ENCODE peak calls at places on chromosomes 6 and 20, in eight cellular contexts. N, H, O, L, Z, E, G and M are unnamed samples.

GRCh38 chr20:22802296-22802695 is 217.9 kb upstream of the FOXA2 start:
- DNase-seq in O (no peak), G (no peak), N (no peak), E (no peak), L (no peak), H (no peak), Z (no peak), M (no peak)

GRCh38 chr6:152380993-152381898 is 255.9 kb downstream of the SYNE1 start:
- DNase-seq in H (peak; percentile 97), Z (no peak), L (no peak), G (peak; percentile 90), E (peak; percentile 54), N (peak; percentile 93), O (peak; percentile 99), M (peak; percentile 96)

GRCh38 chr20:33839591-33839990 is 28.4 kb downstream of the CHMP4B start:
- DNase-seq in G (no peak), L (no peak), N (no peak), O (no peak), Z (no peak), E (no peak), H (no peak), M (no peak)

GRCh38 chr6:33985947-33986346 is 159.9 kb downstream of the GRM4 start:
- DNase-seq in G (peak; percentile 5), O (no peak), Z (no peak), E (no peak), N (no peak), H (no peak), L (no peak), M (no peak)

GRCh38 chr6:156390621-156391378 is 386.4 kb upstream of the ARID1B start:
- DNase-seq in L (no peak), Z (no peak), E (no peak), O (no peak), H (peak; percentile 74), G (no peak), N (no peak), M (no peak)

GRCh38 chr6:109396319-109396718 is 14.1 kb upstream of the CD164 start:
- DNase-seq in E (no peak), L (no peak), Z (no peak), N (no peak), G (no peak), O (no peak), H (no peak), M (no peak)

GRCh38 chr6:85675030-85675819 is 32.5 kb upstream of the SYNCRIP start:
- DNase-seq in H (peak; percentile 59), N (peak; percentile 50), O (peak; percentile 38), G (no peak), Z (no peak), L (no peak), E (peak; percentile 39), M (peak; percentile 47)

GRCh38 chr6:107490568-107491058 is 696 bp downstream of the SOBP start:
- DNase-seq in O (no peak), N (no peak), E (no peak), L (peak; percentile 19), Z (peak; percentile 3), H (no peak), G (no peak), M (no peak)

GRCh38 chr20:63249891-63250290 is 4.4 kb downstream of the NKAIN4 start:
- DNase-seq in H (no peak), L (no peak), Z (no peak), G (no peak), E (no peak), N (no peak), O (no peak), M (no peak)

GRCh38 chr6:97563529-97563928 is 280.5 kb upstream of the MMS22L start:
- DNase-seq in H (no peak), L (no peak), N (no peak), G (no peak), Z (no peak), O (no peak), E (no peak), M (no peak)

GRCh38 chr20:53738039-53738944 is 144.7 kb upstream of the ZNF217 start:
- DNase-seq in N (peak; percentile 82), O (peak; percentile 98), H (peak; percentile 97), E (peak; percentile 81), Z (no peak), G (no peak), L (no peak), M (peak; percentile 57)

GRCh38 chr6:80528115-80528514 is 421.6 kb downstream of the BCKDHB start:
- DNase-seq in O (no peak), N (no peak), H (peak; percentile 30), G (no peak), E (no peak), L (no peak), Z (no peak), M (no peak)

GRCh38 chr6:170317718-170318117 is 11.2 kb downstream of the FAM120B start:
- DNase-seq in L (no peak), H (peak; percentile 11), Z (no peak), E (no peak), N (no peak), G (no peak), O (no peak), M (no peak)

GRCh38 chr6:129073651-129074419 is 190.9 kb downstream of the LAMA2 start:
- DNase-seq in O (peak; percentile 48), Z (no peak), L (no peak), H (peak; percentile 48), N (no peak), E (no peak), G (no peak), M (no peak)

GRCh38 chr6:18978330-18979128 is 591.4 kb downstream of the RNF144B start:
- DNase-seq in O (peak; percentile 6), L (no peak), Z (no peak), N (no peak), G (no peak), H (peak; percentile 31), E (peak; percentile 63), M (peak; percentile 89)

GRCh38 chr6:44831002-44831610 is 443.6 kb downstream of the CDC5L start:
- DNase-seq in G (no peak), E (peak; percentile 43), O (peak; percentile 84), H (peak; percentile 66), Z (no peak), N (no peak), L (no peak), M (peak; percentile 16)

GRCh38 chr20:10557685-10558084 is 116.1 kb downstream of the JAG1 start:
- DNase-seq in E (no peak), L (no peak), N (no peak), O (no peak), G (no peak), H (peak; percentile 51), Z (no peak), M (no peak)

GRCh38 chr6:19024737-19025136 is 637.6 kb downstream of the RNF144B start:
- DNase-seq in E (peak; percentile 75), N (no peak), G (no peak), H (peak; percentile 32), Z (no peak), L (no peak), O (peak; percentile 15), M (peak; percentile 72)

GRCh38 chr6:11378639-11379038 is 146.2 kb upstream of the NEDD9 start:
- DNase-seq in G (no peak), H (no peak), O (no peak), N (no peak), E (no peak), Z (no peak), L (no peak), M (no peak)